ENCODE peak calls at places on chromosomes 13 and 19, in four cellular contexts. C is naive thymus-derived CD4-positive, alpha-beta T cell; Q is OCI-LY7; J is left cardiac atrium. B is an unnamed sample.

GRCh38 chr13:20394506-20394905 is 131.2 kb downstream of the CRYL1 start:
- DNase-seq in C (no peak), Q (no peak), J (no peak), B (no peak)

GRCh38 chr13:110044521-110045200 is 258.3 kb upstream of the IRS2 start:
- DNase-seq in C (no peak), Q (no peak), J (no peak), B (no peak)

GRCh38 chr19:29173896-29174295 is 39.1 kb downstream of the UQCRFS1 start:
- DNase-seq in C (no peak), Q (no peak), J (no peak), B (no peak)

GRCh38 chr19:39362682-39363657 is 20.7 kb downstream of the SAMD4B start:
- DNase-seq in C (no peak), Q (no peak), J (no peak), B (no peak)

GRCh38 chr13:84255226-84255625 is 373.0 kb upstream of the SLITRK1 start:
- DNase-seq in C (no peak), Q (no peak), J (no peak), B (no peak)

GRCh38 chr19:44987148-44987675 is 14.1 kb upstream of the RELB start:
- DNase-seq in C (no peak), Q (no peak), J (no peak), B (no peak)

GRCh38 chr19:29678484-29679106 is 13.3 kb downstream of the PLEKHF1 start:
- DNase-seq in C (no peak), Q (no peak), J (peak; percentile 79), B (no peak)

GRCh38 chr13:60482012-60482411 is 85.0 kb downstream of the TDRD3 start:
- DNase-seq in C (no peak), Q (no peak), J (no peak), B (no peak)

GRCh38 chr13:45879666-45880065 is 28.1 kb upstream of the SIAH3 start:
- DNase-seq in C (no peak), Q (peak; percentile 1), J (peak; percentile 47), B (no peak)

GRCh38 chr19:8473652-8474476 is 28.6 kb downstream of the PRAM1 start:
- DNase-seq in C (no peak), Q (peak; percentile 84), J (no peak), B (no peak)

GRCh38 chr13:50588736-50589135 is 254.8 kb downstream of the DLEU7 start:
- DNase-seq in C (no peak), Q (no peak), J (no peak), B (no peak)

GRCh38 chr13:81116461-81117282 is 775.7 kb upstream of the SPRY2 start:
- DNase-seq in C (no peak), Q (no peak), J (no peak), B (no peak)

GRCh38 chr19:9251236-9251635 is 506 bp downstream of the OR7E24 start:
- DNase-seq in C (no peak), Q (no peak), J (no peak), B (no peak)

GRCh38 chr19:39363909-39364457 is 21.8 kb downstream of the SAMD4B start:
- DNase-seq in C (no peak), Q (no peak), J (no peak), B (no peak)

GRCh38 chr13:67736646-67737420 is 506.7 kb upstream of the PCDH9 start:
- DNase-seq in C (no peak), Q (peak; percentile 1), J (no peak), B (no peak)

GRCh38 chr19:33201473-33201872 is 7.3 kb downstream of the LRP3 start:
- DNase-seq in C (no peak), Q (no peak), J (no peak), B (no peak)

GRCh38 chr13:41917641-41918040 is 43.3 kb downstream of the VWA8 start:
- DNase-seq in C (no peak), Q (peak; percentile 27), J (no peak), B (no peak)

GRCh38 chr13:28497143-28497876 is 2.4 kb upstream of the FLT1 start:
- DNase-seq in C (no peak), Q (no peak), J (no peak), B (no peak)

B was measured in immature natural killer cell.